ENCODE peak calls at places on chromosomes 16 and 17, in four cellular contexts. G is hepatic stellate cell, Y is WTC11, L is ureter. W is an unnamed sample.

GRCh38 chr16:47523342-47524006 is 62.3 kb downstream of the PHKB start:
- DNase-seq in G (no peak), Y (no peak), L (no peak), W (no peak)

GRCh38 chr16:54456291-54456690 is 169.7 kb upstream of the IRX3 start:
- DNase-seq in G (no peak), Y (no peak), L (no peak), W (no peak)

GRCh38 chr16:14325921-14326401 is 254.8 kb downstream of the MRTFB start:
- DNase-seq in G (no peak), Y (no peak), L (no peak), W (no peak)

GRCh38 chr17:35892091-35892637 is 12.0 kb upstream of the CCL5 start:
- DNase-seq in G (no peak), Y (no peak), L (no peak), W (no peak)

GRCh38 chr17:32609085-32609484 is 122.3 kb downstream of the CDK5R1 start:
- DNase-seq in G (no peak), Y (no peak), L (peak), W (no peak)

GRCh38 chr17:60468371-60468770 is 46.1 kb downstream of the CHCT1 start:
- DNase-seq in G (peak), Y (no peak), L (no peak), W (no peak)

GRCh38 chr16:77300232-77300631 is 101.0 kb downstream of the SYCE1L start:
- DNase-seq in G (no peak), Y (no peak), L (no peak), W (no peak)

GRCh38 chr16:85984947-85985451 is 86.0 kb downstream of the IRF8 start:
- DNase-seq in G (no peak), Y (no peak), L (no peak), W (no peak)

GRCh38 chr17:37791434-37791833 is 46.6 kb upstream of the HNF1B start:
- DNase-seq in G (no peak), Y (peak), L (no peak), W (no peak)

GRCh38 chr17:59668816-59669215 is 38.4 kb downstream of the PTRH2 start:
- DNase-seq in G (peak), Y (no peak), L (no peak), W (no peak)

GRCh38 chr17:48646183-48647102 is 20.3 kb upstream of the HOXB9 start:
- DNase-seq in G (peak), Y (peak), L (no peak), W (no peak)

GRCh38 chr16:49698931-49699715 is 156.8 kb downstream of the ZNF423 start:
- DNase-seq in G (peak), Y (no peak), L (no peak), W (no peak)

GRCh38 chr17:55699178-55699865 is 23.3 kb downstream of the TMEM100 start:
- DNase-seq in G (no peak), Y (no peak), L (no peak), W (no peak)

GRCh38 chr16:59683709-59684108 is 949.6 kb upstream of the GOT2 start:
- DNase-seq in G (no peak), Y (no peak), L (no peak), W (no peak)

GRCh38 chr16:17744903-17745581 is 274.3 kb upstream of the XYLT1 start:
- DNase-seq in G (no peak), Y (peak), L (no peak), W (peak)

GRCh38 chr16:4846503-4846900 is 586 bp downstream of the GLYR1 start:
- DNase-seq in G (peak), Y (peak), L (peak), W (no peak)

GRCh38 chr16:58020628-58021521 is 4.7 kb upstream of the MMP15 start:
- DNase-seq in G (peak), Y (peak), L (peak), W (no peak)

GRCh38 chr17:51391992-51392654 is 131.8 kb downstream of the UTP18 start:
- DNase-seq in G (no peak), Y (no peak), L (no peak), W (no peak)

GRCh38 chr17:73710095-73710592 is 65.9 kb upstream of the SDK2 start:
- DNase-seq in G (no peak), Y (peak), L (peak), W (peak)

GRCh38 chr17:37327341-37328090 is 48.3 kb upstream of the C17orf78 start:
- DNase-seq in G (peak), Y (no peak), L (no peak), W (no peak)

GRCh38 chr16:19809121-19809635 is 75.5 kb downstream of the GPRC5B start:
- DNase-seq in G (no peak), Y (no peak), L (no peak), W (no peak)

W was measured in neuronal stem cell.